ENCODE peak calls at places on chromosomes 2 and 18, in four cellular contexts. X, E, Z and L are unnamed samples.

GRCh38 chr2:18976112-18976961 is 382.1 kb downstream of the OSR1 start:
- DNase-seq in X (peak; percentile 68), E (no peak), Z (no peak), L (no peak)

GRCh38 chr2:132573444-132574007 is 96.5 kb downstream of the LYPD1 start:
- DNase-seq in X (no peak), E (no peak), Z (no peak), L (no peak)

GRCh38 chr18:28168725-28169124 is 8.2 kb downstream of the CDH2 start:
- DNase-seq in X (no peak), E (no peak), Z (no peak), L (no peak)

GRCh38 chr18:2982452-2983172 is 30.3 kb downstream of the LPIN2 start:
- DNase-seq in X (no peak), E (no peak), Z (no peak), L (no peak)

GRCh38 chr2:155357172-155357571 is 658.7 kb downstream of the KCNJ3 start:
- DNase-seq in X (no peak), E (no peak), Z (no peak), L (no peak)

GRCh38 chr2:120293123-120293990 is 40.7 kb downstream of the RALB start:
- DNase-seq in X (no peak), E (no peak), Z (no peak), L (no peak)

GRCh38 chr2:24970483-24971299 is 1.1 kb downstream of the DNAJC27 start:
- DNase-seq in X (peak; percentile 18), E (no peak), Z (no peak), L (no peak)

GRCh38 chr2:20526666-20527065 is 79.8 kb downstream of the RHOB start:
- DNase-seq in X (no peak), E (no peak), Z (no peak), L (no peak)

GRCh38 chr2:216677439-216678097 is 17.8 kb downstream of the IGFBP5 start:
- DNase-seq in X (no peak), E (no peak), Z (no peak), L (no peak)

GRCh38 chr18:9869713-9870430 is 15.9 kb upstream of the TXNDC2 start:
- DNase-seq in X (peak; percentile 75), E (no peak), Z (no peak), L (no peak)

GRCh38 chr2:72220170-72220569 is 72.5 kb upstream of the CYP26B1 start:
- DNase-seq in X (no peak), E (no peak), Z (no peak), L (no peak)

GRCh38 chr2:132374961-132375360 is 41.6 kb upstream of the GPR39 start:
- DNase-seq in X (peak; percentile 60), E (peak; percentile 81), Z (no peak), L (no peak)

GRCh38 chr2:42195559-42195958 is 26.4 kb downstream of the EML4 start:
- DNase-seq in X (no peak), E (no peak), Z (no peak), L (no peak)

GRCh38 chr2:174878537-174879147 is 114.4 kb upstream of the CHRNA1 start:
- DNase-seq in X (peak; percentile 16), E (no peak), Z (no peak), L (no peak)

GRCh38 chr2:45885111-45885685 is 233.7 kb downstream of the PRKCE start:
- DNase-seq in X (no peak), E (no peak), Z (no peak), L (no peak)

GRCh38 chr2:36820942-36821605 is 124.6 kb downstream of the VIT start:
- DNase-seq in X (no peak), E (no peak), Z (no peak), L (no peak)

GRCh38 chr2:189393440-189394111 is 47.7 kb upstream of the WDR75 start:
- DNase-seq in X (no peak), E (no peak), Z (no peak), L (no peak)

GRCh38 chr18:37019157-37019571 is 190.2 kb downstream of the KIAA1328 start:
- DNase-seq in X (no peak), E (no peak), Z (no peak), L (no peak)

GRCh38 chr2:230868151-230868946 is 3.6 kb downstream of the ITM2C start:
- DNase-seq in X (no peak), E (no peak), Z (no peak), L (peak; percentile 37)

GRCh38 chr2:166417669-166418068 is 41.9 kb upstream of the SCN9A start:
- DNase-seq in X (no peak), E (no peak), Z (no peak), L (no peak)

GRCh38 chr2:11969774-11970173 is 223.3 kb downstream of the LPIN1 start:
- DNase-seq in X (no peak), E (no peak), Z (no peak), L (no peak)

GRCh38 chr2:233142355-233142897 is 82.3 kb downstream of the INPP5D start:
- DNase-seq in X (no peak), E (no peak), Z (no peak), L (no peak)

GRCh38 chr2:162731917-162732804 is 106.4 kb downstream of the KCNH7 start:
- DNase-seq in X (no peak), E (no peak), Z (no peak), L (no peak)

GRCh38 chr18:59220784-59221765 is 1.1 kb downstream of the GRP start:
- DNase-seq in X (no peak), E (no peak), Z (no peak), L (no peak)

GRCh38 chr2:167386694-167387093 is 498.4 kb downstream of the XIRP2 start:
- DNase-seq in X (no peak), E (no peak), Z (no peak), L (no peak)

GRCh38 chr2:62460175-62460574 is 45.8 kb downstream of the TMEM17 start:
- DNase-seq in X (no peak), E (no peak), Z (no peak), L (no peak)
- H3K4me1 ChIP-seq in X (no peaks in the 10 kb centered on the region), E (peaks cover 46% of the 10 kb centered on the region), Z (no peaks in the 10 kb centered on the region), L (no peaks in the 10 kb centered on the region)

GRCh38 chr2:238974510-238975166 is 126.8 kb downstream of the TWIST2 start:
- DNase-seq in X (peak; percentile 55), E (peak; percentile 92), Z (no peak), L (no peak)
- TF ChIP-seq CTCF in X (peak; percentile 15), E (peak; percentile 38), Z (no peak), L (no peak)

DNA sequence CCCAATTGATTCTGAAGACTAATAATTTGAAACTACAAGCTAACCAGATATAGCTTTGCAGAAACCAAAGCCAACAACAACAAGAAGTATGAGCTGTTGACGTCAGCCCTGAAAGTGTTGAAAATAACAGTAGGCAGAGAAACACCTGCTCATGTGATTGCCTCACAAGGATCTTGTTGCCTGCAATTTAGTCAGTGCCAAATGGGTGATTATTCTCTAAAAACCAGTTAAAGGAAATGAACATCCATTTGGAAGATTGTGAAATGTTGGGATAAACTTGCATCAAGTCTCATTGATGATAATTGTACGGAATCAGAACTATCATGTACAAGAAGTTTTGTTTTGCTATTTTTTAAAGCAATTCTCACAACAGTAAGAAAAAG is 2.8 kb downstream of the CYTIP start:
- DNase-seq in X (no peak), E (no peak), Z (no peak), L (no peak)
- H3K4me3 ChIP-seq in X (no peak overlapping the region), E (peak overlapping the region; percentile 49), Z (peak overlapping the region; percentile 30), L (peak overlapping the region; percentile 80)

GRCh38 chr2:237743561-237744269 is 54.9 kb upstream of the RBM44 start:
- DNase-seq in X (no peak), E (no peak), Z (no peak), L (no peak)
- H3K4me1 ChIP-seq in X (peaks cover 32% of the 10 kb centered on the region), E (peaks cover 77% of the 10 kb centered on the region), Z (no peaks in the 10 kb centered on the region), L (peaks cover 6% of the 10 kb centered on the region)

DNA sequence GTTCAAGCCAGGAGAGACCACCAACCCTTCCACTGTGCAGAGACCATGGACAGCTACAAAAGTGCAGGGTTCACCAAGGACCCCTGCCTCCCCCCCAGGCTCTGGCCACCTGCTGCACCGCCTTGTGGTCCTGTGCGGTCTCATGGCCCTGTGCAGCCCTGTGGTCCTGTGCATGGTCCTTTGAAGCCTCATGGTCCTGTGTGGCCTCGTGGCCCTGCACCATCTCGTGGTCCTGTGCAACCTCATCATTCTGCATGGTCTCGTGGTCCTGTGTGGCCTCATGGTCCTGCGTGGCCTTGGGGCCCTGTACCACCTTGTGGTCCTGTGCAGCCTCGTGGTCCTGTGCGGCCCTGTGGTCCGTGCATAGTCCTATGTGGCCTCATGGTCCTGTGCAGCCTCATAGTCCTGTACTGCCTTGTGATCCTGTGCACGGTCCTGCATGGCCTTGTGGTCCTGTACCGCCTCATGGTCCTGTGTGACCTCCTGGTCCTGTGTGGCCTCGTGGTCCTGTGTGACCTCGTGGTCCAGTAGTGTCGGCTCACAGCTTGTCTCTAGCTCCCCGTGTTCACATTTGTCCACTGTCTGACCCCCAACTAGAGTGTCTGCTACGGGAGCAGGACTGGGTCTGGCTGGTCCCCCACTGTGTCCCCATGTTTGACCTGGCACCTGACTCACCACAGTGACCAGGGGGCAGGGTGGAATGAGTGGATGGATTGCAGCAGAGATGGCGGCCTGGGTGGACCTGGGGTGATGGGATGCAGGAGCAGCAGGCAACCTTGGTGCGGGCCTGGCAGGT is 20.0 kb upstream of the OTOS start:
- DNase-seq in X (no peak), E (no peak), Z (no peak), L (no peak)
- TF ChIP-seq CTCF in X (no peak), E (no peak), Z (no peak), L (no peak)

GRCh38 chr2:22970991-22971390 is 414.0 kb upstream of the KLHL29 start:
- DNase-seq in X (no peak), E (no peak), Z (no peak), L (no peak)

DNA sequence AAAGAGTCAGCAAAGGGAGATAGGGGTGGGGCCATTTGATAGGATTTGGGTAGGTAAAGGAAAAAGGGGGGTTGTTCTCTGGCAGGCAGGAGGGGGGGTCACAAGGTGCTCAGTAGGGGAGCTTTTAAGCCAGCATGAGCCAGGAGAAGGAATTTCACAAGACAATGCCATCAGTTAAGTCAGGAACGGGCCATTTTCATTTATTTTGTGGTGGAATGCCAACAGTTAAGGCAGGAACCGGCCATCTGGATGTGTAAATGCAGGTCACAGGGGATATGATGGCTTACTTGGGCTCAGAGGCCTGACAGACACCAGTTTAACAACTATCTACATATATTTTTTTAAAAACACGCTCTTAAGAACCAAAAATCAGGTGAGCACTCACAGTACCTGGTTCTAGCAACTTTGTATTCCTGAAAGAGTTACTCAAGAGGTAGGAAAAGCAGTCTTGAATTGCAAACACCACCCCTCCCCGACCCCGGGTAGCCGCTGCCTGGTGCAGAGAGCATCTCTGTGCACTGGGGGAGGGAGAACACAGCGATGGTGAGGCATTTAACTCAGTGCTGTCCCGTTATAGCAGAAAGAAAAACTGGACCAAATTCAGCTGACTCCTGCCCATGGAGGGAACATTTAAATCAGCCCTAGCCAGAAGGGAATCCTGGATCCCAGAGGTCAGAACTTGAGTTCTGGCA is 414.5 kb upstream of the KLHL29 start:
- DNase-seq in X (no peak), E (no peak), Z (no peak), L (no peak)
- H3K4me3 ChIP-seq in X (no peak overlapping the region), E (no peak overlapping the region), Z (no peak overlapping the region), L (no peak overlapping the region)

GRCh38 chr2:217848351-217848957 is 154.3 kb downstream of the TNS1 start:
- DNase-seq in X (no peak), E (no peak), Z (no peak), L (no peak)
- H3K4me1 ChIP-seq in X (peaks cover 14% of the 10 kb centered on the region), E (peaks cover 100% of the 10 kb centered on the region), Z (peaks cover 12% of the 10 kb centered on the region), L (no peaks in the 10 kb centered on the region)

DNA sequence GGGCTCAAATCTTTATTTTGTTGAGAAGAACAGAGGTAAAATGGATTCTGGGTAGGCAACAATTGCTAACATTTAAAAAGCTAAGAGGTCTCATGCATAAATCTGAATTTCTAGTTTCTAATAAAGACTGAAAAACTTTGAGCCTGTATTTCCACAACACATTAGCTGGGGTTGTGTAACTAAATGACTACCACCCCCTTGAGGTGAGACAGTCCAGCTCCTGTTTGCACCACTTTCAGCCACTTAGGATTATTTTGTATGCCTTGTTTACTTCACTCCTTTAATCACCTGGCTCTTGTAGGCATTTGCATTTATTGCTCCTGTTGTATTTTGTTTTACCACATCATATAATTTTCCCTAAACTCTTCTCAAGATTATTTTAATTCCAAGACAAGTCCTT is 376.6 kb downstream of the PTH2R start:
- DNase-seq in X (no peak), E (no peak), Z (no peak), L (no peak)
- TF ChIP-seq CTCF in X (no peak), E (no peak), Z (no peak), L (no peak)